ENCODE peak calls at places on chromosome 4, in six cellular contexts. Z, T, W, R, C and B are unnamed samples.
A peak's percentile ranks its signal among the peaks of the same experiment; 100 is the strongest.

GRCh38 chr4:55312491-55313101 is 33.4 kb upstream of the SRD5A3 start:
- DNase-seq in Z (peak; percentile 50), T (no peak), W (no peak), R (no peak), C (peak; percentile 33), B (no peak)

GRCh38 chr4:83536649-83537352 is 893 bp downstream of the GPAT3 start:
- DNase-seq in Z (no peak), T (no peak), W (no peak), R (no peak), C (no peak), B (peak; percentile 20)

GRCh38 chr4:57199267-57199666 is 89.1 kb upstream of the IGFBP7 start:
- DNase-seq in Z (no peak), T (no peak), W (no peak), R (no peak), C (no peak), B (no peak)

GRCh38 chr4:98908182-98908581 is 20.8 kb downstream of the EIF4E start:
- DNase-seq in Z (no peak), T (no peak), W (no peak), R (no peak), C (no peak), B (no peak)

GRCh38 chr4:3420606-3420955 is 21.2 kb upstream of the HGFAC start:
- DNase-seq in Z (no peak), T (no peak), W (no peak), R (no peak), C (no peak), B (no peak)

GRCh38 chr4:90425893-90426292 is 298.7 kb downstream of the CCSER1 start:
- DNase-seq in Z (no peak), T (no peak), W (no peak), R (no peak), C (no peak), B (no peak)

GRCh38 chr4:180618396-180618795 is 1624.8 kb upstream of the TENM3 start:
- DNase-seq in Z (no peak), T (no peak), W (no peak), R (no peak), C (no peak), B (no peak)

GRCh38 chr4:1207603-1208265 is 35.4 kb upstream of the SPON2 start:
- DNase-seq in Z (peak; percentile 45), T (no peak), W (no peak), R (no peak), C (no peak), B (no peak)

GRCh38 chr4:182560358-182560757 is 317.2 kb downstream of the TENM3 start:
- DNase-seq in Z (peak; percentile 82), T (no peak), W (no peak), R (no peak), C (no peak), B (no peak)

GRCh38 chr4:16532240-16532990 is 306.1 kb upstream of the TAPT1 start:
- DNase-seq in Z (no peak), T (no peak), W (no peak), R (no peak), C (no peak), B (no peak)

GRCh38 chr4:74423101-74423500 is 21.8 kb upstream of the AREG start:
- DNase-seq in Z (no peak), T (no peak), W (no peak), R (no peak), C (no peak), B (no peak)

GRCh38 chr4:73585345-73585744 is 34.9 kb downstream of the RASSF6 start:
- DNase-seq in Z (no peak), T (no peak), W (no peak), R (no peak), C (no peak), B (no peak)

GRCh38 chr4:21248336-21248735 is 548.1 kb downstream of the PACRGL start:
- DNase-seq in Z (no peak), T (no peak), W (no peak), R (no peak), C (no peak), B (no peak)

GRCh38 chr4:76791479-76791878 is 106.5 kb downstream of the SOWAHB start:
- DNase-seq in Z (no peak), T (no peak), W (no peak), R (no peak), C (no peak), B (no peak)

GRCh38 chr4:19725130-19725529 is 526.6 kb upstream of the SLIT2 start:
- DNase-seq in Z (no peak), T (no peak), W (no peak), R (no peak), C (no peak), B (no peak)

GRCh38 chr4:22969314-22969896 is 276.7 kb downstream of the GBA3 start:
- DNase-seq in Z (no peak), T (no peak), W (no peak), R (no peak), C (peak; percentile 8), B (no peak)

GRCh38 chr4:54553001-54553400 is 104.8 kb upstream of the KIT start:
- DNase-seq in Z (no peak), T (no peak), W (no peak), R (no peak), C (no peak), B (no peak)

GRCh38 chr4:150436598-150437370 is 145.2 kb upstream of the MAB21L2 start:
- DNase-seq in Z (no peak), T (no peak), W (no peak), R (no peak), C (no peak), B (no peak)

GRCh38 chr4:66048861-66049260 is 378.6 kb upstream of the EPHA5 start:
- DNase-seq in Z (no peak), T (no peak), W (no peak), R (no peak), C (no peak), B (no peak)

GRCh38 chr4:156977435-156978160 is 6.0 kb upstream of the PDGFC start:
- DNase-seq in Z (no peak), T (no peak), W (no peak), R (no peak), C (no peak), B (no peak)

GRCh38 chr4:139593091-139593564 is 37.1 kb upstream of the SETD7 start:
- DNase-seq in Z (no peak), T (no peak), W (no peak), R (no peak), C (peak; percentile 45), B (no peak)

GRCh38 chr4:113256946-113257345 is 207.5 kb downstream of the ANK2 start:
- DNase-seq in Z (no peak), T (no peak), W (no peak), R (no peak), C (no peak), B (no peak)

GRCh38 chr4:15917297-15917696 is 21.2 kb downstream of the FGFBP1 start:
- DNase-seq in Z (no peak), T (no peak), W (no peak), R (no peak), C (no peak), B (no peak)

GRCh38 chr4:112181358-112182000 is 36.2 kb downstream of the FAM241A start:
- DNase-seq in Z (no peak), T (no peak), W (no peak), R (no peak), C (no peak), B (no peak)

GRCh38 chr4:154618708-154619315 is 6.4 kb upstream of the FGG start:
- DNase-seq in Z (peak; percentile 59), T (no peak), W (peak; percentile 21), R (peak; percentile 4), C (peak; percentile 80), B (no peak)

GRCh38 chr4:25578431-25578830 is 77.2 kb upstream of the SLC34A2 start:
- DNase-seq in Z (no peak), T (no peak), W (no peak), R (no peak), C (no peak), B (no peak)

GRCh38 chr4:121711263-121712000 is 14.7 kb upstream of the ANXA5 start:
- DNase-seq in Z (peak; percentile 84), T (peak; percentile 63), W (no peak), R (no peak), C (peak; percentile 70), B (no peak)
- TF ChIP-seq POLR2A in Z (no peak), T (no peak), W (no peak), R (no peak), C (no peak), B (no peak)

GRCh38 chr4:41360214-41360910 is 103.6 kb downstream of the UCHL1 start:
- DNase-seq in Z (peak; percentile 68), T (peak; percentile 17), W (no peak), R (no peak), C (no peak), B (no peak)
- TF ChIP-seq POLR2AphosphoS5 in Z (no peak), T (no peak), W (no peak), R (no peak), C (no peak), B (no peak)

GRCh38 chr4:117137143-117137542 is 51.8 kb upstream of the TRAM1L1 start:
- DNase-seq in Z (no peak), T (no peak), W (no peak), R (no peak), C (no peak), B (no peak)

GRCh38 chr4:117135634-117136354 is 50.4 kb upstream of the TRAM1L1 start:
- DNase-seq in Z (no peak), T (no peak), W (no peak), R (no peak), C (no peak), B (no peak)

DNA sequence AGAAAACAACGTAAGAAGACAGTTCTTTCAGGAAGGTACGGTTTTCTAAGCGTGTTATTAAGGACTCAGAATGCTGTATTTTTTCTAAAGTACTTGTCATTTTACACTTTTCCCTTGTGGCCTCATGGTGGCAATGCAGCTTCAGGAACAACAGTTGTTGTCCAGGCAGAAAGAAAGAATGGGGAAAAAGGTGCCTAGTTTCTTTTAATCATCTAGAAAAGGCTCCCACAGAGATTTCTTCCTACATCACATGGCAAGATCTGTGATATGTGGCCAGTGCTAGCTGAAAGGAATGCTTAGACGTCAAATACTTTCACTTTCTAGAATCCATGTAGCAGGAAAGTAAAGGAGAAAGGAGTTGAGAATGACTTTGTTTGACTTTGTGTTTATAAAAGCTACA is 49.0 kb upstream of the TRAM1L1 start:
- DNase-seq in Z (no peak), T (no peak), W (peak; percentile 0), R (no peak), C (peak; percentile 20), B (no peak)
- TF ChIP-seq TAF1 in Z (no peak), T (no peak), W (no peak), R (no peak), C (no peak), B (no peak)

GRCh38 chr4:152045781-152046571 is 285.2 kb upstream of the GATB start:
- DNase-seq in Z (peak; percentile 96), T (peak; percentile 39), W (no peak), R (peak; percentile 53), C (peak; percentile 4), B (peak; percentile 25)

GRCh38 chr4:152044341-152044740 is 283.5 kb upstream of the GATB start:
- DNase-seq in Z (no peak), T (no peak), W (no peak), R (no peak), C (no peak), B (no peak)

GRCh38 chr4:152041304-152041703 is 280.5 kb upstream of the GATB start:
- DNase-seq in Z (no peak), T (no peak), W (no peak), R (no peak), C (no peak), B (no peak)

GRCh38 chr4:152047451-152047850 is 286.6 kb upstream of the GATB start:
- DNase-seq in Z (no peak), T (no peak), W (no peak), R (no peak), C (no peak), B (no peak)

GRCh38 chr4:152045397-152045780 is 284.6 kb upstream of the GATB start:
- DNase-seq in Z (no peak), T (no peak), W (no peak), R (peak; percentile 24), C (no peak), B (no peak)
- TF ChIP-seq POLR2A in Z (no peak), T (no peak), W (no peak), R (no peak), C (no peak), B (no peak)